ENCODE peak calls at places on chromosomes 4 and X, in seven cellular contexts. J, A, V, B, R, F and W are unnamed samples.

GRCh38 chrX:20378291-20378920 is 111.7 kb upstream of the RPS6KA3 start:
- DNase-seq in A (no peak), J (no peak), R (no peak), B (peak; percentile 51), F (no peak), V (no peak), W (peak; percentile 51)

GRCh38 chrX:11478971-11479370 is 185.8 kb downstream of the AMELX start:
- DNase-seq in V (no peak), F (no peak), A (no peak), R (no peak), B (no peak), J (no peak), W (no peak)

GRCh38 chrX:9612146-9612505 is 147.3 kb downstream of the TBL1X start:
- DNase-seq in V (no peak), R (no peak), J (no peak), F (no peak), B (no peak), A (no peak), W (no peak)

GRCh38 chrX:38055170-38055847 is 49.0 kb downstream of the SYTL5 start:
- DNase-seq in F (peak; percentile 85), R (peak; percentile 57), B (no peak), J (no peak), V (peak; percentile 95), A (peak; percentile 23), W (peak; percentile 64)

GRCh38 chr4:169270156-169270809 is 473 bp downstream of the SH3RF1 start:
- DNase-seq in F (peak; percentile 68), V (peak; percentile 59), J (peak; percentile 58), A (peak; percentile 50), R (no peak), B (peak; percentile 47), W (peak; percentile 54)

GRCh38 chr4:1195109-1195671 is 22.8 kb upstream of the SPON2 start:
- DNase-seq in F (no peak), R (no peak), V (no peak), A (no peak), B (no peak), J (peak; percentile 2), W (no peak)

GRCh38 chr4:123609829-123610228 is 213.2 kb downstream of the SPRY1 start:
- DNase-seq in F (no peak), A (no peak), R (no peak), B (no peak), J (no peak), V (no peak), W (no peak)

GRCh38 chr4:74283614-74284013 is 24.7 kb upstream of the EPGN start:
- DNase-seq in R (peak; percentile 35), J (no peak), V (peak; percentile 30), A (peak; percentile 18), B (no peak), F (peak; percentile 25), W (peak; percentile 93)

GRCh38 chr4:16117164-16117563 is 33.3 kb upstream of the PROM1 start:
- DNase-seq in F (no peak), A (no peak), V (no peak), J (no peak), R (no peak), B (no peak), W (no peak)

GRCh38 chr4:88752076-88752463 is 54.4 kb upstream of the NAP1L5 start:
- DNase-seq in B (no peak), J (no peak), F (no peak), A (no peak), R (no peak), V (no peak), W (no peak)

GRCh38 chr4:87007345-87008181 is 72.8 kb downstream of the AFF1 start:
- DNase-seq in A (peak; percentile 74), F (peak; percentile 69), B (no peak), J (peak; percentile 50), V (peak; percentile 59), R (peak; percentile 71), W (peak; percentile 55)

GRCh38 chr4:29153642-29154041 is 1566.5 kb upstream of the PCDH7 start:
- DNase-seq in J (peak; percentile 39), B (no peak), F (peak; percentile 1), V (peak; percentile 0), A (no peak), R (no peak), W (no peak)

GRCh38 chrX:9135901-9136510 is 102.1 kb upstream of the FAM9B start:
- DNase-seq in F (peak; percentile 45), R (peak; percentile 44), J (no peak), A (peak; percentile 12), B (no peak), V (peak; percentile 40), W (no peak)

GRCh38 chr4:29047341-29048041 is 1672.7 kb upstream of the PCDH7 start:
- DNase-seq in J (no peak), R (no peak), V (no peak), A (no peak), F (no peak), B (no peak), W (no peak)

GRCh38 chrX:15158736-15159406 is 111.0 kb downstream of the ASB9 start:
- DNase-seq in R (no peak), B (no peak), F (no peak), V (no peak), A (no peak), J (no peak), W (peak; percentile 52)

GRCh38 chr4:153418581-153418980 is 47.6 kb upstream of the TMEM131L start:
- DNase-seq in B (no peak), J (no peak), R (peak; percentile 36), F (peak; percentile 65), A (peak; percentile 10), V (peak; percentile 59), W (no peak)

GRCh38 chrX:108541286-108541685 is 101.6 kb downstream of the COL4A5 start:
- DNase-seq in B (no peak), J (no peak), A (no peak), F (no peak), V (no peak), R (no peak), W (no peak)

GRCh38 chrX:2500681-2501151 is at the start of the genes DHRSX and ZBED1:
- DNase-seq in V (peak; percentile 26), R (no peak), B (peak; percentile 58), J (peak; percentile 54), F (peak; percentile 47), A (peak; percentile 8), W (peak; percentile 20)

GRCh38 chrX:31653395-31653794 is 581.6 kb upstream of the FTHL17 start:
- DNase-seq in R (no peak), F (no peak), J (no peak), B (no peak), V (no peak), A (no peak), W (no peak)

GRCh38 chrX:31656013-31656412 is 584.2 kb upstream of the FTHL17 start:
- DNase-seq in V (peak; percentile 27), J (no peak), A (peak; percentile 7), B (no peak), R (peak; percentile 52), F (peak; percentile 37), W (no peak)

GRCh38 chrX:31663172-31663571 is 591.3 kb upstream of the FTHL17 start:
- DNase-seq in V (no peak), R (no peak), F (no peak), B (no peak), J (no peak), A (no peak), W (no peak)

GRCh38 chrX:31661280-31661679 is 589.4 kb upstream of the FTHL17 start:
- DNase-seq in J (no peak), V (no peak), A (no peak), F (no peak), B (no peak), R (no peak), W (no peak)

DNA sequence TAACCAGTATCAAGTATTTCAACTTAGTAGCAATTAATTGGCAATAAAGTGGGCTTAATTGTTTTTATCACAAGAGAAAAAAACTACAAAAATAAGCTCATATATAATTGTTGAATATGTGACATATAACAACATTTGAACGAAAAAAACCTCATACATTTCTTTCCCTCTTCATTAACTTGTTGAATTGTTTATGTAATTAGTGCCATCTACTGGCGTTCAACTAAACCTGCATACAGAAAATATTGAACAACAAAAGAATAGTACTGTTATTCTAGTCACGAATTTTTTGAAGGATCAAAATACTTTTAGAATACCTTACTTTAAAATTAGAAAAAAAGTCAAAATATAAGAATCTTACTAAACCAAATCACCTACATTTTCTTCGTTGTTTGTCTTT is 586.5 kb upstream of the FTHL17 start:
- DNase-seq in R (peak; percentile 46), F (peak; percentile 49), B (no peak), V (peak; percentile 52), A (peak; percentile 34), J (no peak), W (peak; percentile 42)
- TF ChIP-seq CTCF in R (peak; percentile 42), F (peak; percentile 41), B (peak; percentile 40), V (peak; percentile 42), A (peak; percentile 40), J (peak; percentile 56), W (peak; percentile 42)

GRCh38 chr4:144955104-144955503 is 142.9 kb downstream of the ANAPC10 start:
- DNase-seq in F (no peak), V (no peak), B (no peak), R (no peak), A (no peak), J (no peak), W (no peak)
- TF ChIP-seq CTCF in F (no peak), V (no peak), B (no peak), R (peak; percentile 13), A (peak; percentile 18), J (no peak), W (no peak)

DNA sequence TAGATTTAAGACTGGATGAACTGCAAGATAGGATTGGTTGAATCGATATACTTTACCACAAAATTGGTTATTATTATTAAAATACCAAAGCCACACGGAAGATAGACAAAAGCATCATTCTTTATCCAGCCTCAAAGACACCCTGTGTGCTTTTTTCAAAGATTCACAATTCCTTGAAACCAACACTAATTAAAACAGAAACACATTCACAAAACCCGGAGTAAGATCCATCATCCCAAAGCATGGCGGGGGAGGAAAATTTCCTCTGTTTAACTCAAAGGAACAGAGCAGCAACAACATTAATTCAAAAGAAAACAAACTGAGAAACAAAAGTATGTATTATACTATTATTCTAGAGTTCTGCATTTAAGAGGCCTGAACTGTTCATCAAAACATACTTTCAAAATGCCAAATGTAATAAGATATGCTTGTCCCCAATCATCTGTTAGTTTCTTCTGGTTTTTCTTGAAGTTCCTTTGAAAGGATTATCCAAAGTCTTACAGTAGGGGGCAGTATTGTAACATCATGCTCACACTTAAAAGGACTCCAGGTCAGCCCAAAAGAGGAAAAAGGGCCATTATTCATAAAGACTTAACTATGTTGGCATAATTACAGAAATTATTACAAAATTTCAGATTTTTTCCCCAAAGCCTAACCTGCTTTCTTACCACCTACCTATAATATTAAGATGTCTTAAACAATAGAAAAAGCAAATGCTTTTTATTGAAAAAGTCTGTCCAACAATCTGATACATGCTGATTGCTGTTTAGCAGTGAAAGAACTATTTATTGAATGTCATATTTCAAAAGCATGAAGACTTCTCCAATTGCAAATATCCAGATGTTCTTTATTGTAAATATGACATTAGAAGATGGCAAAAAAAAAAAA is 168.7 kb downstream of the SCFD2 start:
- DNase-seq in B (no peak), F (peak; percentile 95), R (peak; percentile 95), J (no peak), V (peak; percentile 95), A (peak; percentile 94), W (peak; percentile 79)
- TF ChIP-seq CTCF in B (peak; percentile 66), F (peak; percentile 66), R (peak; percentile 71), J (peak; percentile 90), V (peak; percentile 69), A (peak; percentile 76), W (peak; percentile 78)

DNA sequence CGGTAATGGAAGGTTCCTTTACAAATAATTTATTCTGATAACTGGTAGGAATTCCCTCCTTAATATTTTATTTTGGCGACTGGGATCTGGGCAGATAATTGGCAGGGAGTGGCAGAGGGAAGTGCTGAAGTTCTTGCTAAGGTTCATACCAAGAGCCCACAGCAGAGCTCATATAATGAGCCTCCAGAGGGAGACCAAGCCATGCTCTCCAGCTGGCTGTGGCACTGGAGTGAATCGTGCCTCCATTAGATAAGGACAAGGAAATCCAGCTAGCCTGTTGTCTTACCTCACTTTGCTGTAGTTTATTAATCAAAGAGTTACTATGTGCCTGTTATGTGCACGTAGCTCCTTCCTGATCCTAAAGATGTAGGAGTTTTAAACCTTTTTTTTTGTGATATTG is 1.3 kb downstream of the ASB12 start:
- DNase-seq in J (no peak), V (no peak), B (peak; percentile 32), A (no peak), F (no peak), R (no peak), W (no peak)
- TF ChIP-seq CTCF in J (no peak), V (no peak), B (no peak), A (no peak), F (no peak), R (no peak), W (no peak)